ENCODE peak calls at places on chromosomes 11 and 22, in four cellular contexts. N is NCI-H748 treated with DMSO at 0.1 percent for 48 hours, Y is anterior cingulate cortex, Q is Calu3. M is an unnamed sample.

GRCh38 chr11:3189193-3189843 is 24.2 kb upstream of the OSBPL5 start:
- DNase-seq in N (no peak), Y (no peak), Q (no peak), M (no peak)

GRCh38 chr11:129042503-129042902 is 99.8 kb upstream of the TP53AIP1 start:
- DNase-seq in N (no peak), Y (no peak), Q (no peak), M (no peak)

GRCh38 chr11:17750013-17750816 is 15.6 kb downstream of the KCNC1 start:
- DNase-seq in N (no peak), Q (no peak), Y (no peak), M (no peak)

GRCh38 chr11:65558002-65558784 is at the start of gene LTBP3:
- DNase-seq in Q (peak; percentile 81), N (peak; percentile 41), Y (peak; percentile 87), M (peak; percentile 86)

GRCh38 chr11:67250059-67251043 is 15.9 kb upstream of the GRK2 start:
- DNase-seq in Q (no peak), Y (no peak), N (no peak), M (no peak)

GRCh38 chr22:48053973-48054372 is 1291.5 kb downstream of the TBC1D22A start:
- DNase-seq in N (no peak), Y (no peak), Q (no peak), M (no peak)

GRCh38 chr22:50078761-50079160 is 6.5 kb downstream of the MLC1 start:
- DNase-seq in Q (no peak), N (no peak), Y (no peak), M (no peak)

GRCh38 chr11:124086447-124086846 is 28.8 kb upstream of the VWA5A start:
- DNase-seq in Y (peak; percentile 69), Q (no peak), N (peak; percentile 33), M (peak; percentile 18)

GRCh38 chr11:101862410-101863233 is 52.2 kb upstream of the CEP126 start:
- DNase-seq in N (no peak), Q (peak; percentile 37), Y (no peak), M (peak; percentile 29)

GRCh38 chr22:44347098-44347497 is 34.3 kb upstream of the SHISAL1 start:
- DNase-seq in Y (no peak), N (no peak), Q (no peak), M (no peak)

GRCh38 chr11:35992551-35992950 is 48.7 kb downstream of the LDLRAD3 start:
- DNase-seq in Y (no peak), Q (no peak), N (no peak), M (no peak)

GRCh38 chr11:42498971-42499370 is 812.8 kb upstream of the API5 start:
- DNase-seq in N (no peak), Q (no peak), Y (no peak), M (no peak)

GRCh38 chr22:37610480-37611148 is 2.0 kb downstream of the GGA1 start:
- DNase-seq in N (no peak), Y (no peak), Q (no peak), M (no peak)

GRCh38 chr11:1178906-1179305 is 21.2 kb downstream of the MUC5AC start:
- DNase-seq in Y (no peak), N (no peak), Q (no peak), M (no peak)

GRCh38 chr11:81203876-81204275 is 1529.8 kb downstream of the FAM181B start:
- DNase-seq in Q (no peak), N (no peak), Y (no peak), M (no peak)

GRCh38 chr22:19576460-19577421 is 52.5 kb upstream of the CLDN5 start:
- DNase-seq in Q (peak; percentile 13), Y (no peak), N (no peak), M (no peak)

GRCh38 chr11:110886241-110886640 is 174.0 kb upstream of the ARHGAP20 start:
- DNase-seq in Q (no peak), Y (no peak), N (no peak), M (no peak)

GRCh38 chr11:57360991-57361390 is 20.0 kb downstream of the PRG3 start:
- DNase-seq in Q (no peak), N (no peak), Y (no peak), M (no peak)

GRCh38 chr11:20253796-20254195 is 93.5 kb upstream of the DBX1 start:
- DNase-seq in N (no peak), Q (no peak), Y (no peak), M (no peak)

GRCh38 chr22:23239429-23239828 is 59.1 kb downstream of the BCR start:
- DNase-seq in Q (no peak), N (no peak), Y (no peak), M (no peak)

GRCh38 chr11:77108436-77108835 is 5.8 kb downstream of the OMP start:
- DNase-seq in N (no peak), Q (no peak), Y (no peak), M (no peak)

GRCh38 chr11:113806403-113806802 is 26.8 kb downstream of the CLDN25 start:
- DNase-seq in N (peak; percentile 12), Q (peak; percentile 34), Y (no peak), M (no peak)

GRCh38 chr11:80214413-80214812 is 773.6 kb upstream of the TENM4 start:
- DNase-seq in Y (no peak), Q (no peak), N (no peak), M (no peak)

GRCh38 chr11:65821107-65821506 is 12.7 kb upstream of the SNX32 start:
- DNase-seq in Y (no peak), N (no peak), Q (no peak), M (no peak)

GRCh38 chr22:17777005-17777716 is 2.9 kb upstream of the BID start:
- DNase-seq in Q (no peak), N (no peak), Y (no peak), M (no peak)

GRCh38 chr22:27075028-27075678 is 417.8 kb downstream of the MIAT start:
- DNase-seq in Y (no peak), N (no peak), Q (no peak), M (no peak)

GRCh38 chr22:44983878-44984482 is 25.8 kb downstream of the PHF21B start:
- DNase-seq in N (no peak), Y (no peak), Q (no peak), M (no peak)

GRCh38 chr11:46630237-46630636 is 12.9 kb downstream of the ATG13 start:
- DNase-seq in N (no peak), Y (no peak), Q (no peak), M (no peak)

GRCh38 chr11:103338621-103339484 is 229.6 kb downstream of the DYNC2H1 start:
- DNase-seq in Q (peak; percentile 3), N (no peak), Y (no peak), M (no peak)

GRCh38 chr22:19848298-19849224 is 6.1 kb downstream of the GNB1L start:
- DNase-seq in Q (peak; percentile 87), N (no peak), Y (no peak), M (no peak)

GRCh38 chr11:30919389-30920172 is 333.4 kb upstream of the MPPED2 start:
- DNase-seq in Q (no peak), N (no peak), Y (no peak), M (no peak)

M was measured in NCI-H446.